ENCODE peak calls at places on chromosomes 1 and 21, in seven cellular contexts. O is psoas muscle, Q is A549, G is left ventricle myocardium inferior, T is left lung, Z is AG10803, B is ovary. K is an unnamed sample.

GRCh38 chr1:94572780-94573179 is 31.2 kb upstream of the F3 start:
- DNase-seq in O (no peak), Q (no peak), G (no peak), T (no peak), Z (no peak), B (no peak), K (no peak)

GRCh38 chr1:179217943-179218507 is 11.5 kb downstream of the ABL2 start:
- DNase-seq in O (no peak), Q (no peak), G (no peak), T (no peak), Z (peak), B (no peak), K (no peak)

GRCh38 chr1:194024659-194025058 is 838.2 kb upstream of the B3GALT2 start:
- DNase-seq in O (no peak), Q (no peak), G (no peak), T (no peak), Z (no peak), B (no peak), K (no peak)

GRCh38 chr1:232250410-232250809 is 379.5 kb downstream of the SIPA1L2 start:
- DNase-seq in O (no peak), Q (no peak), G (no peak), T (no peak), Z (no peak), B (no peak), K (no peak)

GRCh38 chr1:109532365-109533136 is 7.1 kb upstream of the GPR61 start:
- DNase-seq in O (peak), Q (peak), G (peak), T (peak), Z (peak), B (peak), K (peak)

GRCh38 chr1:53342735-53343470 is 15.0 kb upstream of the LRP8 start:
- DNase-seq in O (no peak), Q (no peak), G (no peak), T (no peak), Z (no peak), B (no peak), K (no peak)

GRCh38 chr1:90705910-90706309 is 11.2 kb downstream of the BARHL2 start:
- DNase-seq in O (no peak), Q (no peak), G (no peak), T (no peak), Z (no peak), B (no peak), K (no peak)

GRCh38 chr1:10915594-10915993 is 96.9 kb upstream of the TARDBP start:
- DNase-seq in O (peak), Q (no peak), G (no peak), T (no peak), Z (no peak), B (no peak), K (no peak)

GRCh38 chr1:167935252-167936067 is 1.0 kb upstream of the DCAF6 start:
- DNase-seq in O (no peak), Q (peak), G (no peak), T (no peak), Z (peak), B (peak), K (no peak)

GRCh38 chr1:228350831-228351781 is 55.5 kb downstream of the TRIM11 start:
- DNase-seq in O (peak), Q (no peak), G (peak), T (peak), Z (no peak), B (peak), K (no peak)

GRCh38 chr1:233843523-233844204 is 60.8 kb upstream of the SLC35F3 start:
- DNase-seq in O (no peak), Q (peak), G (no peak), T (no peak), Z (no peak), B (no peak), K (no peak)

GRCh38 chr1:155093938-155094621 is 15.4 kb downstream of the EFNA3 start:
- DNase-seq in O (no peak), Q (peak), G (no peak), T (peak), Z (peak), B (peak), K (no peak)

GRCh38 chr1:243482237-243483022 is 226.6 kb downstream of the SDCCAG8 start:
- DNase-seq in O (no peak), Q (peak), G (no peak), T (no peak), Z (peak), B (no peak), K (no peak)

GRCh38 chr1:63155437-63155836 is 166.9 kb upstream of the FOXD3 start:
- DNase-seq in O (no peak), Q (no peak), G (no peak), T (no peak), Z (no peak), B (no peak), K (no peak)

GRCh38 chr1:160623860-160624259 is 23.0 kb downstream of the SLAMF1 start:
- DNase-seq in O (no peak), Q (no peak), G (no peak), T (no peak), Z (no peak), B (no peak), K (no peak)

GRCh38 chr21:17610862-17611261 is 1.8 kb downstream of the BTG3 start:
- DNase-seq in O (no peak), Q (peak), G (no peak), T (peak), Z (no peak), B (no peak), K (no peak)

GRCh38 chr1:74964508-74964907 is 169.7 kb upstream of the LHX8 start:
- DNase-seq in O (no peak), Q (no peak), G (no peak), T (no peak), Z (no peak), B (no peak), K (no peak)

GRCh38 chr1:237677979-237678378 is 212.7 kb downstream of the ZP4 start:
- DNase-seq in O (no peak), Q (peak), G (no peak), T (no peak), Z (peak), B (no peak), K (no peak)

GRCh38 chr1:215890438-215890837 is 323.3 kb downstream of the KCTD3 start:
- DNase-seq in O (no peak), Q (no peak), G (no peak), T (no peak), Z (no peak), B (no peak), K (no peak)

GRCh38 chr21:44300262-44300959 is 558 bp downstream of the PFKL start:
- DNase-seq in O (peak), Q (peak), G (peak), T (peak), Z (peak), B (peak), K (peak)

GRCh38 chr1:239545466-239545865 is 159.1 kb downstream of the CHRM3 start:
- DNase-seq in O (no peak), Q (no peak), G (no peak), T (no peak), Z (no peak), B (no peak), K (no peak)

GRCh38 chr1:161962094-161962887 is 61.4 kb downstream of the OLFML2B start:
- DNase-seq in O (no peak), Q (no peak), G (no peak), T (no peak), Z (peak), B (no peak), K (no peak)

GRCh38 chr1:197915217-197915616 is 2.0 kb upstream of the LHX9 start:
- DNase-seq in O (no peak), Q (no peak), G (no peak), T (no peak), Z (no peak), B (no peak), K (no peak)
- H3K4me3 ChIP-seq in O (peak), Q (peak), G (peak), T (no peak), Z (peak), B (no peak), K (no peak)

GRCh38 chr1:205542367-205542766 is 37.9 kb downstream of the CDK18 start:
- DNase-seq in O (peak), Q (no peak), G (no peak), T (no peak), Z (no peak), B (no peak), K (no peak)
- H3K4me3 ChIP-seq in O (no peak), Q (no peak), G (no peak), T (no peak), Z (no peak), B (no peak), K (no peak)

DNA sequence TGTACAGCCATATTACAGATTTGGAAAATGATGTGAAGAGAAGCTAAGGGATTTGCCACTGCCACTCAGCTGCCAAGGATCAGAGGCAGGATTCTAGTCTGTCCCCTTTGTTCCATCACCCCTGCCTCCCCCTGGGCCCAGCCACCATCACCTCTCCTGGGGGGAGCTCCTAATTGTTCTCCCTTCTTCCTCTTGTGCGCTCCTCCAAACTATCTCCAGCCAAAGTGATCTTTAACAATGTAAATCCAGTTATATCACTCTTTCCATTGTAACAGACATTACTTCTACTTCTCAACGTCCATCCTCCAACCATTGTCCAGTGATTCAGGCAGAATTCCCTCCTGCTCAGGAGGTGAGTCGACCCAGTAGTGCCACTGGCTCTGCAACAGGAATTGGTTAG is 164.1 kb downstream of the PLPP3 start:
- DNase-seq in O (no peak), Q (no peak), G (no peak), T (no peak), Z (no peak), B (no peak), K (no peak)
- H3K4me3 ChIP-seq in O (no peak), Q (no peak), G (no peak), T (no peak), Z (no peak), B (no peak), K (no peak)

GRCh38 chr1:182962554-182963115 is 9.7 kb upstream of the SHCBP1L start:
- DNase-seq in O (peak), Q (peak), G (peak), T (no peak), Z (peak), B (peak), K (peak)
- H3K4me3 ChIP-seq in O (peak), Q (peak), G (peak), T (no peak), Z (peak), B (peak), K (no peak)

GRCh38 chr1:173507205-173507846 is 30.2 kb downstream of the PRDX6 start:
- DNase-seq in O (no peak), Q (peak), G (no peak), T (no peak), Z (peak), B (no peak), K (no peak)

GRCh38 chr1:173506437-173506836 is 29.3 kb downstream of the PRDX6 start:
- DNase-seq in O (no peak), Q (peak), G (no peak), T (peak), Z (no peak), B (no peak), K (no peak)

GRCh38 chr1:173509797-173510196 is 32.7 kb downstream of the PRDX6 start:
- DNase-seq in O (no peak), Q (no peak), G (no peak), T (no peak), Z (no peak), B (no peak), K (no peak)

GRCh38 chr1:173507847-173508209 is 30.7 kb downstream of the PRDX6 start:
- DNase-seq in O (no peak), Q (no peak), G (no peak), T (no peak), Z (no peak), B (no peak), K (no peak)

GRCh38 chr1:173508541-173508940 is 31.4 kb downstream of the PRDX6 start:
- DNase-seq in O (no peak), Q (no peak), G (no peak), T (no peak), Z (no peak), B (no peak), K (no peak)
- H3K4me3 ChIP-seq in O (no peak), Q (no peak), G (no peak), T (no peak), Z (no peak), B (no peak), K (no peak)